ENCODE peak calls at places on chromosomes 13 and 19, in four cellular contexts. One of them, this sample, is unnamed. For H3K4me1, the result is how much of the 10 kb centered on the place peaks cover.

GRCh38 chr19:42010245-42011126 is 16.5 kb upstream of the ATP1A3 start:
- DNase-seq in astrocyte: no peak
- DNase-seq in left ventricle myocardium inferior: no peak
- DNase-seq in colonic mucosa: no peak
- DNase-seq in this sample: no peak

GRCh38 chr19:1026189-1027019 is at the start of gene CNN2:
- DNase-seq in astrocyte: peak
- DNase-seq in left ventricle myocardium inferior: peak
- DNase-seq in colonic mucosa: peak
- DNase-seq in this sample: peak

GRCh38 chr19:1494115-1494815 is 3.3 kb downstream of the REEP6 start:
- DNase-seq in astrocyte: no peak
- DNase-seq in left ventricle myocardium inferior: no peak
- DNase-seq in colonic mucosa: no peak
- DNase-seq in this sample: no peak

GRCh38 chr13:51341804-51342203 is 2.3 kb downstream of the SERPINE3 start:
- DNase-seq in astrocyte: no peak
- DNase-seq in left ventricle myocardium inferior: no peak
- DNase-seq in colonic mucosa: no peak
- DNase-seq in this sample: no peak

GRCh38 chr19:16896098-16896912 is 7.5 kb downstream of the F2RL3 start:
- DNase-seq in astrocyte: no peak
- DNase-seq in left ventricle myocardium inferior: no peak
- DNase-seq in colonic mucosa: peak
- DNase-seq in this sample: no peak

GRCh38 chr13:108527849-108528248 is 101.6 kb upstream of the MYO16 start:
- DNase-seq in astrocyte: no peak
- DNase-seq in left ventricle myocardium inferior: no peak
- DNase-seq in colonic mucosa: no peak
- DNase-seq in this sample: no peak

GRCh38 chr13:22800726-22801401 is 379.9 kb upstream of the SGCG start:
- DNase-seq in astrocyte: no peak
- DNase-seq in left ventricle myocardium inferior: peak
- DNase-seq in colonic mucosa: peak
- DNase-seq in this sample: no peak

GRCh38 chr13:73368608-73369007 is 309.8 kb downstream of the KLF5 start:
- DNase-seq in astrocyte: no peak
- DNase-seq in left ventricle myocardium inferior: no peak
- DNase-seq in colonic mucosa: no peak
- DNase-seq in this sample: no peak

GRCh38 chr19:10289167-10289835 is 451 bp upstream of the ICAM5 start:
- DNase-seq in astrocyte: no peak
- DNase-seq in left ventricle myocardium inferior: no peak
- DNase-seq in colonic mucosa: peak
- DNase-seq in this sample: no peak

GRCh38 chr19:38047641-38048040 is 140.6 kb downstream of the SIPA1L3 start:
- DNase-seq in astrocyte: no peak
- DNase-seq in left ventricle myocardium inferior: no peak
- DNase-seq in colonic mucosa: no peak
- DNase-seq in this sample: no peak

GRCh38 chr19:1981253-1981652 is 34.3 kb downstream of the BTBD2 start:
- DNase-seq in astrocyte: no peak
- DNase-seq in left ventricle myocardium inferior: no peak
- DNase-seq in colonic mucosa: no peak
- DNase-seq in this sample: no peak

GRCh38 chr13:65499251-65499650 is 1730.9 kb downstream of the PCDH9 start:
- DNase-seq in astrocyte: no peak
- DNase-seq in left ventricle myocardium inferior: no peak
- DNase-seq in colonic mucosa: no peak
- DNase-seq in this sample: no peak

GRCh38 chr13:73844986-73845385 is 289.2 kb downstream of the KLF12 start:
- DNase-seq in astrocyte: peak
- DNase-seq in left ventricle myocardium inferior: no peak
- DNase-seq in colonic mucosa: no peak
- DNase-seq in this sample: no peak

GRCh38 chr19:10737680-10738079 is 19.8 kb downstream of the DNM2 start:
- DNase-seq in astrocyte: no peak
- DNase-seq in left ventricle myocardium inferior: no peak
- DNase-seq in colonic mucosa: no peak
- DNase-seq in this sample: no peak

GRCh38 chr13:21069561-21070004 is 8.2 kb upstream of the LATS2 start:
- DNase-seq in astrocyte: peak
- DNase-seq in left ventricle myocardium inferior: peak
- DNase-seq in colonic mucosa: no peak
- DNase-seq in this sample: no peak

GRCh38 chr19:771332-771785 is 20.4 kb downstream of the MISP start:
- DNase-seq in astrocyte: peak
- DNase-seq in left ventricle myocardium inferior: no peak
- DNase-seq in colonic mucosa: no peak
- DNase-seq in this sample: no peak

GRCh38 chr19:42538841-42539709 is 10.8 kb upstream of the CEACAM1 start:
- DNase-seq in astrocyte: no peak
- DNase-seq in left ventricle myocardium inferior: no peak
- DNase-seq in colonic mucosa: no peak
- DNase-seq in this sample: no peak

GRCh38 chr19:584240-585001 is 5.3 kb upstream of the HCN2 start:
- DNase-seq in astrocyte: no peak
- DNase-seq in left ventricle myocardium inferior: peak
- DNase-seq in colonic mucosa: no peak
- DNase-seq in this sample: peak

GRCh38 chr19:1884719-1885334 is 469 bp downstream of the ABHD17A start:
- DNase-seq in astrocyte: no peak
- DNase-seq in left ventricle myocardium inferior: no peak
- DNase-seq in colonic mucosa: no peak
- DNase-seq in this sample: peak

GRCh38 chr19:16750081-16750480 is 30.4 kb downstream of the NWD1 start:
- DNase-seq in astrocyte: no peak
- DNase-seq in left ventricle myocardium inferior: no peak
- DNase-seq in colonic mucosa: no peak
- DNase-seq in this sample: no peak

GRCh38 chr13:23845309-23845708 is 43.9 kb downstream of the MIPEP start:
- DNase-seq in astrocyte: no peak
- DNase-seq in left ventricle myocardium inferior: no peak
- DNase-seq in colonic mucosa: no peak
- DNase-seq in this sample: no peak

GRCh38 chr13:40818926-40819325 is 29.5 kb downstream of the SLC25A15 start:
- DNase-seq in astrocyte: no peak
- DNase-seq in left ventricle myocardium inferior: no peak
- DNase-seq in colonic mucosa: no peak
- DNase-seq in this sample: no peak
- H3K4me1 ChIP-seq in astrocyte: under half
- H3K4me1 ChIP-seq in left ventricle myocardium inferior: under half
- H3K4me1 ChIP-seq in colonic mucosa: under half
- H3K4me1 ChIP-seq in this sample: under half

GRCh38 chr19:13008926-13009787 is 13.9 kb downstream of the NFIX start:
- DNase-seq in astrocyte: no peak
- DNase-seq in left ventricle myocardium inferior: no peak
- DNase-seq in colonic mucosa: no peak
- DNase-seq in this sample: no peak
- H3K4me1 ChIP-seq in astrocyte: under half
- H3K4me1 ChIP-seq in left ventricle myocardium inferior: half or more
- H3K4me1 ChIP-seq in colonic mucosa: under half
- H3K4me1 ChIP-seq in this sample: under half

GRCh38 chr19:14437578-14438140 is 4.6 kb downstream of the PKN1 start:
- DNase-seq in astrocyte: no peak
- DNase-seq in left ventricle myocardium inferior: no peak
- DNase-seq in colonic mucosa: no peak
- DNase-seq in this sample: no peak
- H3K4me1 ChIP-seq in astrocyte: under half
- H3K4me1 ChIP-seq in left ventricle myocardium inferior: half or more
- H3K4me1 ChIP-seq in colonic mucosa: under half
- H3K4me1 ChIP-seq in this sample: under half

DNA sequence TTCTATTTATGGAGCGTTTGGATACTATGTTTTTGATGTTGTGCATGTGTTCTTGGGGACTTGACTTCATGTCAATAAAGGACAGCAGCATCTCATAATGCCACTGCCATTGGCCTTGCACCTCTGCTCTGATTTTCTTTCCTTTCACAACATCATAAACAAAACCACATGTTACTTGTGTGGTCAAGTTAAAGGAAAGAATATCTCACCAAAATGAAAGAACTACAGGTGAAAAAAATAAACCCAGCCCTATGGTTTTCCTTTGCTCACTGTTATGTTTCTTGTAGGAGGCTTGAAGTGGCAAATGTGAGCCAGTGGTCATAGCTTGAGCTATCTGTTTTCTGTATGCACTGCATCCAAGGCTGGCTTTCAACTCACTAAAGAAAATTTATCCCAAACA is 240.4 kb downstream of the KCNRG start:
- DNase-seq in astrocyte: no peak
- DNase-seq in left ventricle myocardium inferior: no peak
- DNase-seq in colonic mucosa: no peak
- DNase-seq in this sample: no peak
- H3K4me1 ChIP-seq in astrocyte: under half
- H3K4me1 ChIP-seq in left ventricle myocardium inferior: under half
- H3K4me1 ChIP-seq in colonic mucosa: under half
- H3K4me1 ChIP-seq in this sample: under half

DNA sequence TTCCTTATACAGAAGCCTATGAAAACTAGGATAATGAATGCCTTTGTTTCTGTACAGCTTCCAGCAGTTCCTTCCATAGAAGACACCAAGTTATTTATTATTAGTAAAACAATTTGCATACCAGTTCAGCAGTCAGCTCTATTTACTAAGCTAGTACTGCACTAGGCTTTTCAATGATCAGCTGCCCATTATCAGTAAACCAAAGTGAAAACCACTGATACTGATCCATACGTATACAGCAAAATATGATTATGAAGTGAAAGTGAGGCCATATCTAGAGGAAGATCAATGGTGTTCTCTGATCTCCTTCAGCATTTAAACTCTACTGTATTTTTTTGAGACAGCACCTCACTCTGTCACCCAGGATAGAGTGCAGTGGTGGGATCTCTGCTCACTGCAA is 3.2 kb downstream of the TPT1 start:
- DNase-seq in astrocyte: no peak
- DNase-seq in left ventricle myocardium inferior: no peak
- DNase-seq in colonic mucosa: no peak
- DNase-seq in this sample: no peak
- H3K4me1 ChIP-seq in astrocyte: half or more
- H3K4me1 ChIP-seq in left ventricle myocardium inferior: half or more
- H3K4me1 ChIP-seq in colonic mucosa: under half
- H3K4me1 ChIP-seq in this sample: under half

DNA sequence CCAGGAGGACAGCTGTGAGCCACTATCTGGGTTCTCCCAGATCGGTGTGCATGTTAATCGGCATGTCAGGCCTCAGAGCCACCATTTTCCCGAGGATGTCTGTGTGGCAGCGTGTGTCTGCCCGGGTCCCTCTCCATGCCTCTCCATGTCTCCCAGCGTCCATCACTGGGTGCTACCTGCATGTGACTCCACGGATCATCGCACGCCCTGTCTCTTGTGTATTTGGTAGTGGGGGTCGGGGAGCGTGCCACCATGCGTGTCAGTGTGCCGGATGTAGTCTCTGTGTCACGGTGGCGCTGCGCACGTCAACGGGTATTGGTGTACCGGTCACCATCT is 5.9 kb downstream of the NFIX start:
- DNase-seq in astrocyte: no peak
- DNase-seq in left ventricle myocardium inferior: no peak
- DNase-seq in colonic mucosa: no peak
- DNase-seq in this sample: no peak
- H3K4me1 ChIP-seq in astrocyte: under half
- H3K4me1 ChIP-seq in left ventricle myocardium inferior: half or more
- H3K4me1 ChIP-seq in colonic mucosa: under half
- H3K4me1 ChIP-seq in this sample: under half

DNA sequence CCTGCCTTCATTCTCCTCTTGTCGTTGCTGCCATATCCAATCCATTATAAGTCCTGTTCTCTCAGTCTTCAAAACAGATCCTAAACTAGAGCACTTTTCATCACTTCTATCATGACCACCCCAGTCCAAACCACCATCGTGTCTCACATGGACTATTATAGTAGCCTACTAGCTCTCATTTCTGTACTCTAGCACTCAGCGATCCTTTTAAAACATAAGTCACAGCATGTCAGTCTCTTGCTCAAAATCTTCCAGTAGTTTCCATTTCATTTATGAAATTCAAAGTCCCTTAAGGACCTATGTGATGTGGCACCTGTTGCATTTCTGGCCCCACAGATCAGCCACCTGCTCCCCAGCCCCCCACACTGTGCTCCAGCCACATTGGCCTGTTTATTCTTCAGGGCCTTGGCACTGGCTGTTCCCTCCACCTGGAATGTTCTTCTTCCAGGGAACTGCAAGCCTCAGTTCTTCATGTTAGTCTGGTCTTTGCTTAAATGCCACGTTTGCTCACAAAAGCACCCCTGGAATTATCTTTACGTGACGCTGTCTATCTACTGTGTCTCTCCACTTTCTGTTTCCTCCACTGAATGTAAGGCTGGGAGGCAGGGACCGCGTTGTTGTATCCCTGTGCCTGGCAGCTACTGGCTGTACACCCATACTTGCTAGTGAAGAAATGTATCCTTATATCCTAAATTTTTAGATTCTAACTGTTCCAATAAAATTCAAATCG is 64.3 kb downstream of the MBNL2 start:
- DNase-seq in astrocyte: no peak
- DNase-seq in left ventricle myocardium inferior: no peak
- DNase-seq in colonic mucosa: no peak
- DNase-seq in this sample: no peak
- H3K4me1 ChIP-seq in astrocyte: under half
- H3K4me1 ChIP-seq in left ventricle myocardium inferior: half or more
- H3K4me1 ChIP-seq in colonic mucosa: under half
- H3K4me1 ChIP-seq in this sample: under half